ENCODE peak calls at places on chromosomes 3 and 15, in six cellular contexts. One of them, this sample, is unnamed.
A peak's percentile ranks its signal among the peaks of the same experiment; 100 is the strongest.

GRCh38 chr3:46386206-46386605 is 15.5 kb downstream of the CCR5 start:
- DNase-seq in H1: no peak
- DNase-seq in GM12878: no peak
- DNase-seq in GM12891: no peak
- DNase-seq in HepG2: no peak
- DNase-seq in K562: no peak
- DNase-seq in this sample: no peak

GRCh38 chr15:92306662-92307061 is 87.0 kb upstream of the ST8SIA2 start:
- DNase-seq in K562: no peak
- DNase-seq in GM12891: no peak
- DNase-seq in HepG2: peak; percentile 13
- DNase-seq in GM12878: no peak
- DNase-seq in H1: no peak
- DNase-seq in this sample: no peak

GRCh38 chr3:107142786-107143185 is 234.5 kb upstream of the CCDC54 start:
- DNase-seq in K562: no peak
- DNase-seq in H1: no peak
- DNase-seq in GM12878: no peak
- DNase-seq in GM12891: no peak
- DNase-seq in HepG2: no peak
- DNase-seq in this sample: no peak

GRCh38 chr3:50299929-50300680 is 900 bp upstream of the HYAL3 start:
- DNase-seq in GM12878: no peak
- DNase-seq in K562: no peak
- DNase-seq in HepG2: no peak
- DNase-seq in GM12891: no peak
- DNase-seq in H1: no peak
- DNase-seq in this sample: no peak

GRCh38 chr15:61038387-61038786 is 190.7 kb downstream of the RORA start:
- DNase-seq in K562: no peak
- DNase-seq in GM12891: no peak
- DNase-seq in H1: no peak
- DNase-seq in GM12878: no peak
- DNase-seq in HepG2: no peak
- DNase-seq in this sample: no peak

GRCh38 chr3:44206301-44206700 is 35.4 kb upstream of the TOPAZ1 start:
- DNase-seq in K562: no peak
- DNase-seq in HepG2: no peak
- DNase-seq in GM12878: no peak
- DNase-seq in GM12891: no peak
- DNase-seq in H1: no peak
- DNase-seq in this sample: no peak

GRCh38 chr15:73240864-73241499 is 127.8 kb downstream of the HCN4 start:
- DNase-seq in K562: peak; percentile 62
- DNase-seq in H1: no peak
- DNase-seq in GM12891: peak; percentile 17
- DNase-seq in GM12878: peak; percentile 28
- DNase-seq in HepG2: peak; percentile 59
- DNase-seq in this sample: peak; percentile 6

GRCh38 chr3:26630669-26631384 is 8.3 kb downstream of the LRRC3B start:
- DNase-seq in GM12891: no peak
- DNase-seq in GM12878: no peak
- DNase-seq in K562: no peak
- DNase-seq in HepG2: no peak
- DNase-seq in H1: no peak
- DNase-seq in this sample: no peak

GRCh38 chr3:125957674-125958510 is 11.1 kb upstream of the ROPN1B start:
- DNase-seq in GM12878: no peak
- DNase-seq in HepG2: no peak
- DNase-seq in H1: no peak
- DNase-seq in GM12891: no peak
- DNase-seq in K562: peak; percentile 76
- DNase-seq in this sample: peak; percentile 6

GRCh38 chr3:126782554-126782953 is 78.5 kb downstream of the CHCHD6 start:
- DNase-seq in GM12878: no peak
- DNase-seq in K562: no peak
- DNase-seq in GM12891: no peak
- DNase-seq in HepG2: no peak
- DNase-seq in H1: no peak
- DNase-seq in this sample: no peak

GRCh38 chr3:24264748-24265158 is 229.9 kb downstream of the THRB start:
- DNase-seq in HepG2: peak; percentile 53
- DNase-seq in H1: no peak
- DNase-seq in GM12891: peak; percentile 16
- DNase-seq in GM12878: no peak
- DNase-seq in K562: peak; percentile 81
- DNase-seq in this sample: peak; percentile 12

GRCh38 chr15:83062768-83063180 is 4.3 kb downstream of the BTBD1 start:
- DNase-seq in K562: no peak
- DNase-seq in HepG2: no peak
- DNase-seq in GM12891: no peak
- DNase-seq in H1: no peak
- DNase-seq in GM12878: no peak
- DNase-seq in this sample: no peak

GRCh38 chr15:70057931-70058641 is 39.6 kb downstream of the TLE3 start:
- DNase-seq in K562: no peak
- DNase-seq in GM12878: no peak
- DNase-seq in GM12891: no peak
- DNase-seq in H1: no peak
- DNase-seq in HepG2: no peak
- DNase-seq in this sample: no peak

GRCh38 chr15:80328496-80328895 is 75.7 kb upstream of the ARNT2 start:
- DNase-seq in HepG2: no peak
- DNase-seq in GM12878: no peak
- DNase-seq in H1: no peak
- DNase-seq in K562: no peak
- DNase-seq in GM12891: no peak
- DNase-seq in this sample: no peak

GRCh38 chr15:80607288-80607980 is 87.7 kb upstream of the ABHD17C start:
- DNase-seq in HepG2: no peak
- DNase-seq in K562: no peak
- DNase-seq in H1: no peak
- DNase-seq in GM12891: no peak
- DNase-seq in GM12878: no peak
- DNase-seq in this sample: no peak

GRCh38 chr3:4963669-4964589 is 15.3 kb upstream of the BHLHE40 start:
- DNase-seq in HepG2: no peak
- DNase-seq in H1: no peak
- DNase-seq in K562: no peak
- DNase-seq in GM12891: no peak
- DNase-seq in GM12878: no peak
- DNase-seq in this sample: no peak

GRCh38 chr3:53244281-53244680 is 11.5 kb downstream of the TKT start:
- DNase-seq in GM12891: no peak
- DNase-seq in H1: no peak
- DNase-seq in GM12878: no peak
- DNase-seq in HepG2: no peak
- DNase-seq in K562: no peak
- DNase-seq in this sample: no peak

GRCh38 chr3:122795674-122795969 is 753 bp downstream of the SLC49A4 start:
- DNase-seq in GM12891: no peak
- DNase-seq in K562: no peak
- DNase-seq in HepG2: peak; percentile 29
- DNase-seq in H1: no peak
- DNase-seq in GM12878: no peak
- DNase-seq in this sample: no peak

GRCh38 chr3:194312186-194312742 is 38.9 kb downstream of the CPN2 start:
- DNase-seq in HepG2: no peak
- DNase-seq in K562: no peak
- DNase-seq in H1: no peak
- DNase-seq in GM12891: no peak
- DNase-seq in GM12878: no peak
- DNase-seq in this sample: no peak

GRCh38 chr15:50685191-50685975 is 1.2 kb downstream of the TRPM7 start:
- DNase-seq in GM12878: no peak
- DNase-seq in K562: no peak
- DNase-seq in HepG2: no peak
- DNase-seq in GM12891: no peak
- DNase-seq in H1: no peak
- DNase-seq in this sample: no peak

GRCh38 chr15:70528816-70529215 is 234.5 kb downstream of the UACA start:
- DNase-seq in K562: no peak
- DNase-seq in GM12891: no peak
- DNase-seq in H1: no peak
- DNase-seq in HepG2: no peak
- DNase-seq in GM12878: no peak
- DNase-seq in this sample: no peak

GRCh38 chr3:132595036-132595435 is 2.0 kb upstream of the ACKR4 start:
- DNase-seq in GM12891: no peak
- DNase-seq in H1: no peak
- DNase-seq in HepG2: no peak
- DNase-seq in K562: no peak
- DNase-seq in GM12878: no peak
- DNase-seq in this sample: no peak

GRCh38 chr15:72502220-72502809 is 28.2 kb downstream of the ARIH1 start:
- DNase-seq in GM12878: no peak
- DNase-seq in K562: no peak
- DNase-seq in HepG2: no peak
- DNase-seq in H1: no peak
- DNase-seq in GM12891: no peak
- DNase-seq in this sample: no peak

GRCh38 chr3:102979682-102980378 is 545.0 kb downstream of the ZPLD1 start:
- DNase-seq in K562: no peak
- DNase-seq in GM12891: no peak
- DNase-seq in H1: no peak
- DNase-seq in GM12878: no peak
- DNase-seq in HepG2: no peak
- DNase-seq in this sample: no peak

GRCh38 chr3:12253944-12254343 is 34.9 kb upstream of the PPARG start:
- DNase-seq in GM12891: no peak
- DNase-seq in K562: no peak
- DNase-seq in GM12878: no peak
- DNase-seq in HepG2: no peak
- DNase-seq in H1: no peak
- DNase-seq in this sample: no peak
- TF ChIP-seq TAF1 in GM12891: no peak
- TF ChIP-seq TAF1 in K562: no peak
- TF ChIP-seq TAF1 in GM12878: no peak
- TF ChIP-seq TAF1 in HepG2: no peak
- TF ChIP-seq TAF1 in H1: no peak
- TF ChIP-seq TAF1 in this sample: no peak

GRCh38 chr15:39273805-39274411 is 307.0 kb upstream of the THBS1 start:
- DNase-seq in K562: no peak
- DNase-seq in GM12891: no peak
- DNase-seq in GM12878: no peak
- DNase-seq in H1: no peak
- DNase-seq in HepG2: peak; percentile 100
- DNase-seq in this sample: no peak
- TF ChIP-seq POLR2AphosphoS5 in K562: no peak
- TF ChIP-seq POLR2AphosphoS5 in GM12891: no peak
- TF ChIP-seq POLR2AphosphoS5 in GM12878: no peak
- TF ChIP-seq POLR2AphosphoS5 in H1: no peak
- TF ChIP-seq POLR2AphosphoS5 in HepG2: no peak
- TF ChIP-seq POLR2AphosphoS5 in this sample: no peak

GRCh38 chr3:23202921-23203650 is at the start of gene UBE2E2:
- DNase-seq in GM12878: no peak
- DNase-seq in GM12891: peak; percentile 82
- DNase-seq in H1: no peak
- DNase-seq in HepG2: no peak
- DNase-seq in K562: peak; percentile 96
- DNase-seq in this sample: peak; percentile 88
- TF ChIP-seq POLR2A in GM12878: peak; percentile 75
- TF ChIP-seq POLR2A in GM12891: no peak
- TF ChIP-seq POLR2A in H1: peak; percentile 76
- TF ChIP-seq POLR2A in HepG2: no peak
- TF ChIP-seq POLR2A in K562: no peak
- TF ChIP-seq POLR2A in this sample: peak; percentile 76

GRCh38 chr15:45885801-45886200 is 251.0 kb downstream of the SQOR start:
- DNase-seq in K562: no peak
- DNase-seq in H1: no peak
- DNase-seq in HepG2: no peak
- DNase-seq in GM12878: no peak
- DNase-seq in GM12891: no peak
- DNase-seq in this sample: no peak

GRCh38 chr15:45892182-45892581 is 257.4 kb downstream of the SQOR start:
- DNase-seq in H1: no peak
- DNase-seq in GM12878: no peak
- DNase-seq in GM12891: no peak
- DNase-seq in K562: no peak
- DNase-seq in HepG2: no peak
- DNase-seq in this sample: no peak

GRCh38 chr15:45891766-45892165 is 256.9 kb downstream of the SQOR start:
- DNase-seq in GM12878: no peak
- DNase-seq in GM12891: no peak
- DNase-seq in H1: no peak
- DNase-seq in HepG2: no peak
- DNase-seq in K562: no peak
- DNase-seq in this sample: no peak
- TF ChIP-seq TAF1 in GM12878: no peak
- TF ChIP-seq TAF1 in GM12891: no peak
- TF ChIP-seq TAF1 in H1: no peak
- TF ChIP-seq TAF1 in HepG2: no peak
- TF ChIP-seq TAF1 in K562: no peak
- TF ChIP-seq TAF1 in this sample: no peak

GRCh38 chr15:67884514-67885225 is 44.8 kb upstream of the RNU6-1 start:
- DNase-seq in H1: peak; percentile 33
- DNase-seq in GM12891: no peak
- DNase-seq in K562: peak; percentile 96
- DNase-seq in HepG2: peak; percentile 89
- DNase-seq in GM12878: no peak
- DNase-seq in this sample: peak; percentile 38

GRCh38 chr15:67887776-67888175 is 47.9 kb upstream of the RNU6-1 start:
- DNase-seq in GM12891: no peak
- DNase-seq in GM12878: no peak
- DNase-seq in HepG2: no peak
- DNase-seq in K562: no peak
- DNase-seq in H1: no peak
- DNase-seq in this sample: no peak

GRCh38 chr15:67884009-67884408 is 44.2 kb upstream of the RNU6-1 start:
- DNase-seq in GM12891: no peak
- DNase-seq in H1: no peak
- DNase-seq in K562: no peak
- DNase-seq in GM12878: no peak
- DNase-seq in HepG2: no peak
- DNase-seq in this sample: no peak

GRCh38 chr15:67883228-67883773 is 43.5 kb upstream of the RNU6-1 start:
- DNase-seq in GM12891: no peak
- DNase-seq in GM12878: no peak
- DNase-seq in H1: no peak
- DNase-seq in K562: peak; percentile 30
- DNase-seq in HepG2: no peak
- DNase-seq in this sample: no peak

DNA sequence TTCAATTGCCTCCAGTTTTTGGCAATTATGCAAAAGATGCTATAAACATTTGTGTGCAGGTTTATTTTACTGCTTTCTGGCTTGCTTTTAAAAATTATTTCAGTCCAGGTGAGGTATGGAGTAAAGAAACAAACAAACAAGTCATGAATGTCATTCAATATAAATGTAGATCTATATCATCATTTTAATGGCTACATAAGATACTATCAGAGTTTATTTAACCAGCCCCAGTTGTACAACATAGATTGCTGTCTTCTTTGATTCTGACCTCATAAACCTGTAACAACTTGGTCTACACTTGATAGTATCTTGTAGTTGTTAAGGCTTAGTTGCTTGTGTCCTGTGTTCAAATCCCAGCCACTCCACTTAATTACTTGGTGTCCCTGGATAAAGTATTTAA is 46.0 kb upstream of the RNU6-1 start:
- DNase-seq in K562: no peak
- DNase-seq in GM12878: no peak
- DNase-seq in GM12891: no peak
- DNase-seq in H1: no peak
- DNase-seq in HepG2: no peak
- DNase-seq in this sample: no peak
- TF ChIP-seq POLR2AphosphoS5 in K562: no peak
- TF ChIP-seq POLR2AphosphoS5 in GM12878: no peak
- TF ChIP-seq POLR2AphosphoS5 in GM12891: no peak
- TF ChIP-seq POLR2AphosphoS5 in H1: no peak
- TF ChIP-seq POLR2AphosphoS5 in HepG2: no peak
- TF ChIP-seq POLR2AphosphoS5 in this sample: no peak

GRCh38 chr15:24956131-24956838 is 1.5 kb downstream of the SNRPN start:
- DNase-seq in GM12891: peak; percentile 30
- DNase-seq in K562: no peak
- DNase-seq in H1: peak; percentile 39
- DNase-seq in HepG2: peak; percentile 59
- DNase-seq in GM12878: peak; percentile 57
- DNase-seq in this sample: peak; percentile 29
- TF ChIP-seq POLR2A in GM12891: peak; percentile 35
- TF ChIP-seq POLR2A in K562: no peak
- TF ChIP-seq POLR2A in H1: peak; percentile 94
- TF ChIP-seq POLR2A in HepG2: peak; percentile 53
- TF ChIP-seq POLR2A in GM12878: peak; percentile 78
- TF ChIP-seq POLR2A in this sample: peak; percentile 67

This sample was measured in GM12892.